ENCODE peak calls at places on chromosome 18, in four cellular contexts. One of them, this sample, is unnamed.
A peak's percentile ranks its signal among the peaks of the same experiment; 100 is the strongest.

GRCh38 chr18:72419914-72420313 is 124.2 kb downstream of the CBLN2 start:
- DNase-seq in skeletal muscle cell: no peak
- DNase-seq in fibroblast of pulmonary artery: peak; percentile 3
- DNase-seq in stimulated activated CD4-positive, alpha-beta T cell treated with anti-CD3 and anti-CD28 coated beads, Interleukin-12 subunit alpha, Interleukin-12 subunit beta, amount 100 ng/mL, for 4 hours: no peak
- DNase-seq in this sample: no peak

GRCh38 chr18:62919109-62919838 is 203.9 kb downstream of the PHLPP1 start:
- DNase-seq in skeletal muscle cell: no peak
- DNase-seq in fibroblast of pulmonary artery: no peak
- DNase-seq in stimulated activated CD4-positive, alpha-beta T cell treated with anti-CD3 and anti-CD28 coated beads, Interleukin-12 subunit alpha, Interleukin-12 subunit beta, amount 100 ng/mL, for 4 hours: no peak
- DNase-seq in this sample: no peak

GRCh38 chr18:70232251-70232650 is 26.8 kb upstream of the RTTN start:
- DNase-seq in skeletal muscle cell: no peak
- DNase-seq in fibroblast of pulmonary artery: no peak
- DNase-seq in stimulated activated CD4-positive, alpha-beta T cell treated with anti-CD3 and anti-CD28 coated beads, Interleukin-12 subunit alpha, Interleukin-12 subunit beta, amount 100 ng/mL, for 4 hours: no peak
- DNase-seq in this sample: no peak

GRCh38 chr18:48590678-48591077 is 51.8 kb downstream of the CTIF start:
- DNase-seq in skeletal muscle cell: peak; percentile 64
- DNase-seq in fibroblast of pulmonary artery: peak; percentile 85
- DNase-seq in stimulated activated CD4-positive, alpha-beta T cell treated with anti-CD3 and anti-CD28 coated beads, Interleukin-12 subunit alpha, Interleukin-12 subunit beta, amount 100 ng/mL, for 4 hours: no peak
- DNase-seq in this sample: no peak

GRCh38 chr18:11710578-11710977 is 21.5 kb downstream of the GNAL start:
- DNase-seq in skeletal muscle cell: no peak
- DNase-seq in fibroblast of pulmonary artery: no peak
- DNase-seq in stimulated activated CD4-positive, alpha-beta T cell treated with anti-CD3 and anti-CD28 coated beads, Interleukin-12 subunit alpha, Interleukin-12 subunit beta, amount 100 ng/mL, for 4 hours: no peak
- DNase-seq in this sample: no peak

GRCh38 chr18:41745166-41746049 is 209.6 kb upstream of the PIK3C3 start:
- DNase-seq in skeletal muscle cell: peak; percentile 16
- DNase-seq in fibroblast of pulmonary artery: peak; percentile 81
- DNase-seq in stimulated activated CD4-positive, alpha-beta T cell treated with anti-CD3 and anti-CD28 coated beads, Interleukin-12 subunit alpha, Interleukin-12 subunit beta, amount 100 ng/mL, for 4 hours: no peak
- DNase-seq in this sample: no peak

GRCh38 chr18:7941533-7941932 is 374.4 kb downstream of the PTPRM start:
- DNase-seq in skeletal muscle cell: no peak
- DNase-seq in fibroblast of pulmonary artery: no peak
- DNase-seq in stimulated activated CD4-positive, alpha-beta T cell treated with anti-CD3 and anti-CD28 coated beads, Interleukin-12 subunit alpha, Interleukin-12 subunit beta, amount 100 ng/mL, for 4 hours: no peak
- DNase-seq in this sample: no peak

GRCh38 chr18:76258209-76258608 is 236.8 kb downstream of the ZNF516 start:
- DNase-seq in skeletal muscle cell: no peak
- DNase-seq in fibroblast of pulmonary artery: peak; percentile 8
- DNase-seq in stimulated activated CD4-positive, alpha-beta T cell treated with anti-CD3 and anti-CD28 coated beads, Interleukin-12 subunit alpha, Interleukin-12 subunit beta, amount 100 ng/mL, for 4 hours: no peak
- DNase-seq in this sample: no peak

GRCh38 chr18:51427012-51427411 is 229.5 kb upstream of the MEX3C start:
- DNase-seq in skeletal muscle cell: no peak
- DNase-seq in fibroblast of pulmonary artery: peak; percentile 29
- DNase-seq in stimulated activated CD4-positive, alpha-beta T cell treated with anti-CD3 and anti-CD28 coated beads, Interleukin-12 subunit alpha, Interleukin-12 subunit beta, amount 100 ng/mL, for 4 hours: no peak
- DNase-seq in this sample: no peak